ENCODE peak calls at places on chromosomes 16 and 17, in seven cellular contexts. I is CD4-positive, alpha-beta memory T cell; G is ACHN; Z is foreskin keratinocyte; V is NB4; J is neural progenitor cell; W is H54. T is an unnamed sample.

GRCh38 chr17:83056583-83057396 is 22.6 kb upstream of the METRNL start:
- DNase-seq in I (no peak), V (no peak), Z (no peak), W (no peak), J (peak), G (no peak), T (no peak)

GRCh38 chr17:74150428-74151025 is 53.0 kb upstream of the RPL38 start:
- DNase-seq in Z (no peak), J (no peak), W (no peak), I (no peak), V (no peak), G (no peak), T (no peak)

GRCh38 chr16:15593235-15593634 is 49.7 kb downstream of the MARF1 start:
- DNase-seq in J (no peak), V (peak), G (no peak), I (no peak), W (no peak), Z (no peak), T (no peak)

GRCh38 chr16:2210386-2211365 is at the start of gene BRICD5:
- DNase-seq in V (no peak), I (no peak), Z (no peak), J (no peak), G (no peak), W (no peak), T (no peak)

GRCh38 chr16:48125888-48126287 is 29.9 kb downstream of the ABCC12 start:
- DNase-seq in W (no peak), V (no peak), J (no peak), I (no peak), Z (no peak), G (no peak), T (no peak)

GRCh38 chr17:75231741-75232464 is 26.4 kb downstream of the NUP85 start:
- DNase-seq in I (no peak), V (no peak), G (no peak), J (no peak), Z (no peak), W (no peak), T (no peak)

GRCh38 chr17:77755410-77755963 is 203.0 kb upstream of the TNRC6C start:
- DNase-seq in V (no peak), G (no peak), Z (no peak), J (no peak), W (no peak), I (no peak), T (no peak)

GRCh38 chr16:23521965-23522364 is 11.7 kb upstream of the GGA2 start:
- DNase-seq in G (no peak), J (no peak), I (no peak), W (no peak), Z (no peak), V (no peak), T (no peak)

GRCh38 chr16:30846649-30847402 is 47.1 kb downstream of the BCL7C start:
- DNase-seq in G (no peak), I (no peak), J (peak), Z (no peak), W (no peak), V (no peak), T (no peak)